ENCODE peak calls at places on chromosomes 4 and X, in six cellular contexts. P is mesendoderm, F is heart left ventricle, A is fibroblast of lung, K is sigmoid colon, S is psoas muscle. I is an unnamed sample.
A peak's percentile ranks its signal among the peaks of the same experiment; 100 is the strongest.

GRCh38 chr4:139191373-139191772 is 14.4 kb upstream of the ELF2 start:
- DNase-seq in P (peak; percentile 53), K (no peak), A (no peak), F (no peak), S (no peak), I (no peak)

GRCh38 chr4:10164877-10165283 is 48.3 kb upstream of the WDR1 start:
- DNase-seq in F (peak; percentile 33), S (peak; percentile 19), K (no peak), A (peak; percentile 38), P (peak; percentile 54), I (no peak)

GRCh38 chrX:21658152-21658737 is at the start of gene KLHL34:
- DNase-seq in S (peak; percentile 44), P (no peak), F (peak; percentile 36), A (no peak), K (no peak), I (no peak)

GRCh38 chr4:114562176-114562904 is 36.3 kb upstream of the UGT8 start:
- DNase-seq in S (no peak), K (no peak), F (no peak), A (no peak), P (peak; percentile 92), I (no peak)

GRCh38 chrX:154428176-154429171 is at the start of gene ATP6AP1:
- DNase-seq in P (peak; percentile 96), A (peak; percentile 94), F (peak; percentile 95), S (peak; percentile 94), K (peak; percentile 97), I (peak; percentile 96)

GRCh38 chrX:133045986-133046385 is 50.9 kb downstream of the USP26 start:
- DNase-seq in K (no peak), A (peak; percentile 12), P (peak; percentile 37), S (no peak), F (no peak), I (no peak)

GRCh38 chrX:119477812-119478232 is 9.6 kb downstream of the SLC25A5 start:
- DNase-seq in K (no peak), A (peak; percentile 90), P (no peak), F (no peak), S (no peak), I (no peak)

GRCh38 chrX:40550069-40550468 is 30.7 kb upstream of the ATP6AP2 start:
- DNase-seq in S (no peak), K (no peak), F (no peak), P (no peak), A (no peak), I (no peak)

GRCh38 chr4:7967501-7968261 is 28.0 kb upstream of the AFAP1 start:
- DNase-seq in A (peak; percentile 53), P (no peak), F (peak; percentile 70), S (no peak), K (no peak), I (peak; percentile 65)

GRCh38 chrX:130039847-130040246 is 57.4 kb downstream of the BCORL1 start:
- DNase-seq in P (no peak), F (peak; percentile 48), A (peak; percentile 14), S (no peak), K (no peak), I (no peak)

GRCh38 chr4:99828477-99828876 is 11.8 kb downstream of the DAPP1 start:
- DNase-seq in S (no peak), P (no peak), K (no peak), A (no peak), F (no peak), I (no peak)

GRCh38 chr4:11805837-11806236 is 377.1 kb upstream of the HS3ST1 start:
- DNase-seq in S (no peak), K (no peak), P (peak; percentile 74), F (no peak), A (peak; percentile 56), I (no peak)

GRCh38 chrX:103687073-103687695 is 685 bp upstream of the MORF4L2 start:
- DNase-seq in P (no peak), K (peak; percentile 95), A (no peak), F (peak; percentile 91), S (peak; percentile 89), I (peak; percentile 93)

GRCh38 chr4:105343523-105343931 is 130.3 kb downstream of the PPA2 start:
- DNase-seq in S (no peak), K (no peak), P (no peak), A (peak; percentile 16), F (no peak), I (no peak)

GRCh38 chr4:153418581-153418980 is 47.6 kb upstream of the TMEM131L start:
- DNase-seq in F (no peak), K (no peak), A (peak; percentile 13), S (no peak), P (peak; percentile 74), I (no peak)

GRCh38 chr4:147590249-147590920 is 26.8 kb upstream of the TMEM184C start:
- DNase-seq in P (peak; percentile 75), K (no peak), S (peak; percentile 23), A (peak; percentile 87), F (peak; percentile 43), I (peak; percentile 84)

GRCh38 chr4:56874918-56875317 is 32.8 kb upstream of the REST start:
- DNase-seq in P (no peak), K (no peak), A (no peak), S (no peak), F (no peak), I (no peak)

GRCh38 chrX:99820197-99820596 is 589.9 kb downstream of the PCDH19 start:
- DNase-seq in F (no peak), A (no peak), K (no peak), S (no peak), P (no peak), I (no peak)

GRCh38 chr4:47531241-47531953 is 46.3 kb downstream of the ATP10D start:
- DNase-seq in F (peak; percentile 35), K (no peak), S (no peak), A (peak; percentile 75), P (peak; percentile 87), I (peak; percentile 61)

GRCh38 chrX:72620550-72621145 is 48.0 kb upstream of the HDAC8 start:
- DNase-seq in P (no peak), K (peak; percentile 63), A (peak; percentile 91), F (peak; percentile 33), S (peak; percentile 33), I (peak; percentile 80)

GRCh38 chr4:177155454-177155853 is 154.2 kb upstream of the NEIL3 start:
- DNase-seq in F (no peak), S (no peak), P (peak; percentile 26), A (no peak), K (no peak), I (no peak)

GRCh38 chr4:28462766-28463165 is 1602.1 kb downstream of the STIM2 start:
- DNase-seq in S (no peak), P (peak; percentile 27), A (no peak), K (no peak), F (no peak), I (no peak)

GRCh38 chr4:7661846-7662506 is 227.2 kb upstream of the PSAPL1 start:
- DNase-seq in K (no peak), P (no peak), F (no peak), A (no peak), S (no peak), I (no peak)

GRCh38 chr4:52715914-52716313 is 35.3 kb downstream of the ERVMER34-1 start:
- DNase-seq in S (no peak), F (no peak), P (no peak), A (no peak), K (no peak), I (no peak)

GRCh38 chr4:52714597-52715254 is 36.5 kb downstream of the ERVMER34-1 start:
- DNase-seq in A (no peak), F (no peak), S (no peak), K (no peak), P (peak; percentile 24), I (no peak)

GRCh38 chr4:52716364-52717151 is 34.7 kb downstream of the ERVMER34-1 start:
- DNase-seq in K (no peak), P (no peak), S (no peak), F (no peak), A (no peak), I (no peak)

GRCh38 chr4:52715255-52715897 is 35.8 kb downstream of the ERVMER34-1 start:
- DNase-seq in A (no peak), S (no peak), K (no peak), F (no peak), P (no peak), I (no peak)

GRCh38 chr4:52718123-52718522 is 33.1 kb downstream of the ERVMER34-1 start:
- DNase-seq in F (no peak), A (peak; percentile 45), P (peak; percentile 69), S (no peak), K (no peak), I (no peak)
- H3K36me3 ChIP-seq in F (peaks cover 26% of the 10 kb centered on the region), A (peaks cover 3% of the 10 kb centered on the region), P (peaks cover 6% of the 10 kb centered on the region), S (peaks cover 62% of the 10 kb centered on the region), K (no peaks in the 10 kb centered on the region), I (peaks cover 2% of the 10 kb centered on the region)

DNA sequence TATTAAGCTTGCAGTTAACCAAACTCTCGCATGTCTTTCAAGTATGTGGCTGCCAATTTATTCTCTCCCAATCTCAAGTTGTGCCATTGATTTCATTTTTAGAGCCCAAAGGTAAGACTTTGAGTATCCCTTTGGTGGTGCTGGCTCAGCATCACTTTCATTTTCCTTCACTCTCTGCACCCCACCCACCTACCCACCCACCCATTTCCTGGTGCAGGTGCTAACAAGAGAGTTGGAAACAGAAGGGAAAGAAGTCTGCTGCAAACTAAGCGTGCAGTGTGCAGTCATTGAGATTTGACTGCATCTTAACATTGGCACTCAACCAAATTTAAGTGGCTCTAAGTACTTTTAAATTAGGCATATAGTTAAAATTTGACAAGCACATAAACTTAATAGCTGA is 184.4 kb downstream of the KDR start:
- DNase-seq in F (no peak), K (no peak), A (no peak), S (no peak), P (no peak), I (no peak)
- H3K4me1 ChIP-seq in F (peaks cover 5% of the 10 kb centered on the region), K (no peaks in the 10 kb centered on the region), A (no peaks in the 10 kb centered on the region), S (no peaks in the 10 kb centered on the region), P (no peaks in the 10 kb centered on the region), I (no peaks in the 10 kb centered on the region)

GRCh38 chr4:38691251-38692008 is 27.4 kb downstream of the KLF3 start:
- DNase-seq in F (peak; percentile 59), A (peak; percentile 96), S (no peak), P (no peak), K (peak; percentile 70), I (no peak)
- H3K36me3 ChIP-seq in F (peaks cover 94% of the 10 kb centered on the region), A (peaks cover 12% of the 10 kb centered on the region), S (peaks cover 75% of the 10 kb centered on the region), P (no peaks in the 10 kb centered on the region), K (peaks cover 51% of the 10 kb centered on the region), I (peaks cover 15% of the 10 kb centered on the region)

GRCh38 chr4:74545488-74545887 is 100.6 kb downstream of the AREG start:
- DNase-seq in K (no peak), P (no peak), F (no peak), A (no peak), S (no peak), I (no peak)
- H3K4me1 ChIP-seq in K (peaks cover 14% of the 10 kb centered on the region), P (peaks cover 3% of the 10 kb centered on the region), F (no peaks in the 10 kb centered on the region), A (no peaks in the 10 kb centered on the region), S (no peaks in the 10 kb centered on the region), I (no peaks in the 10 kb centered on the region)

GRCh38 chr4:89334311-89334710 is 26.7 kb upstream of the GPRIN3 start:
- DNase-seq in A (no peak), F (no peak), S (no peak), P (no peak), K (no peak), I (no peak)

GRCh38 chr4:89331637-89332544 is 24.3 kb upstream of the GPRIN3 start:
- DNase-seq in K (no peak), F (no peak), A (no peak), P (no peak), S (no peak), I (no peak)

GRCh38 chr4:89337678-89338077 is 30.1 kb upstream of the GPRIN3 start:
- DNase-seq in A (no peak), S (no peak), P (no peak), K (no peak), F (no peak), I (no peak)

GRCh38 chr4:89336818-89337395 is 29.3 kb upstream of the GPRIN3 start:
- DNase-seq in K (no peak), P (no peak), A (no peak), F (no peak), S (no peak), I (no peak)

GRCh38 chr4:89334830-89335229 is 27.2 kb upstream of the GPRIN3 start:
- DNase-seq in F (no peak), A (no peak), P (no peak), S (no peak), K (no peak), I (no peak)
- H3K36me3 ChIP-seq in F (no peaks in the 10 kb centered on the region), A (no peaks in the 10 kb centered on the region), P (no peaks in the 10 kb centered on the region), S (no peaks in the 10 kb centered on the region), K (no peaks in the 10 kb centered on the region), I (no peaks in the 10 kb centered on the region)

I was measured in aorta.